ENCODE peak calls at places on chromosome 1, in seven cellular contexts. One of them, this sample, is unnamed.
A peak's percentile ranks its signal among the peaks of the same experiment; 100 is the strongest.

GRCh38 chr1:115671176-115672062 is 29.6 kb downstream of the VANGL1 start:
- DNase-seq in aorta: no peak
- DNase-seq in midbrain: peak; percentile 26
- DNase-seq in CD8-positive, alpha-beta T cell: no peak
- DNase-seq in renal cortical epithelial cell: no peak
- DNase-seq in colonic mucosa: peak; percentile 85
- DNase-seq in activated T-cell treated with anti-CD3 and anti-CD28 coated beads, Interleukin-2, amount 50 U/mL, for 48 hours: no peak
- DNase-seq in this sample: no peak

GRCh38 chr1:1275836-1276235 is 2.2 kb upstream of the UBE2J2 start:
- DNase-seq in aorta: no peak
- DNase-seq in midbrain: no peak
- DNase-seq in CD8-positive, alpha-beta T cell: no peak
- DNase-seq in renal cortical epithelial cell: no peak
- DNase-seq in colonic mucosa: no peak
- DNase-seq in activated T-cell treated with anti-CD3 and anti-CD28 coated beads, Interleukin-2, amount 50 U/mL, for 48 hours: no peak
- DNase-seq in this sample: no peak

GRCh38 chr1:193069748-193070394 is 10.5 kb downstream of the RO60 start:
- DNase-seq in aorta: no peak
- DNase-seq in midbrain: no peak
- DNase-seq in CD8-positive, alpha-beta T cell: no peak
- DNase-seq in renal cortical epithelial cell: peak; percentile 20
- DNase-seq in colonic mucosa: no peak
- DNase-seq in activated T-cell treated with anti-CD3 and anti-CD28 coated beads, Interleukin-2, amount 50 U/mL, for 48 hours: no peak
- DNase-seq in this sample: no peak

GRCh38 chr1:15063783-15064182 is 89.8 kb upstream of the TMEM51 start:
- DNase-seq in aorta: no peak
- DNase-seq in midbrain: no peak
- DNase-seq in CD8-positive, alpha-beta T cell: no peak
- DNase-seq in renal cortical epithelial cell: no peak
- DNase-seq in colonic mucosa: no peak
- DNase-seq in activated T-cell treated with anti-CD3 and anti-CD28 coated beads, Interleukin-2, amount 50 U/mL, for 48 hours: no peak
- DNase-seq in this sample: no peak

GRCh38 chr1:42142894-42143675 is 10.1 kb upstream of the GUCA2B start:
- DNase-seq in aorta: no peak
- DNase-seq in midbrain: no peak
- DNase-seq in CD8-positive, alpha-beta T cell: no peak
- DNase-seq in renal cortical epithelial cell: peak; percentile 24
- DNase-seq in colonic mucosa: no peak
- DNase-seq in activated T-cell treated with anti-CD3 and anti-CD28 coated beads, Interleukin-2, amount 50 U/mL, for 48 hours: no peak
- DNase-seq in this sample: no peak

GRCh38 chr1:236862615-236863211 is 67.6 kb downstream of the MTR start:
- DNase-seq in aorta: no peak
- DNase-seq in midbrain: peak; percentile 13
- DNase-seq in CD8-positive, alpha-beta T cell: no peak
- DNase-seq in renal cortical epithelial cell: peak; percentile 96
- DNase-seq in colonic mucosa: no peak
- DNase-seq in activated T-cell treated with anti-CD3 and anti-CD28 coated beads, Interleukin-2, amount 50 U/mL, for 48 hours: no peak
- DNase-seq in this sample: no peak

GRCh38 chr1:221777434-221778072 is 35.7 kb upstream of the DUSP10 start:
- DNase-seq in aorta: no peak
- DNase-seq in midbrain: no peak
- DNase-seq in CD8-positive, alpha-beta T cell: peak; percentile 55
- DNase-seq in renal cortical epithelial cell: no peak
- DNase-seq in colonic mucosa: no peak
- DNase-seq in activated T-cell treated with anti-CD3 and anti-CD28 coated beads, Interleukin-2, amount 50 U/mL, for 48 hours: no peak
- DNase-seq in this sample: peak; percentile 24

GRCh38 chr1:19622204-19622603 is 21.9 kb upstream of the NBL1 start:
- DNase-seq in aorta: no peak
- DNase-seq in midbrain: no peak
- DNase-seq in CD8-positive, alpha-beta T cell: no peak
- DNase-seq in renal cortical epithelial cell: peak; percentile 85
- DNase-seq in colonic mucosa: no peak
- DNase-seq in activated T-cell treated with anti-CD3 and anti-CD28 coated beads, Interleukin-2, amount 50 U/mL, for 48 hours: no peak
- DNase-seq in this sample: no peak

GRCh38 chr1:7117599-7118281 is 332.5 kb downstream of the CAMTA1 start:
- DNase-seq in aorta: peak; percentile 61
- DNase-seq in midbrain: peak; percentile 21
- DNase-seq in CD8-positive, alpha-beta T cell: no peak
- DNase-seq in renal cortical epithelial cell: peak; percentile 97
- DNase-seq in colonic mucosa: no peak
- DNase-seq in activated T-cell treated with anti-CD3 and anti-CD28 coated beads, Interleukin-2, amount 50 U/mL, for 48 hours: no peak
- DNase-seq in this sample: no peak

GRCh38 chr1:35264035-35264434 is 4.5 kb upstream of the ZMYM4 start:
- DNase-seq in aorta: no peak
- DNase-seq in midbrain: no peak
- DNase-seq in CD8-positive, alpha-beta T cell: no peak
- DNase-seq in renal cortical epithelial cell: no peak
- DNase-seq in colonic mucosa: no peak
- DNase-seq in activated T-cell treated with anti-CD3 and anti-CD28 coated beads, Interleukin-2, amount 50 U/mL, for 48 hours: no peak
- DNase-seq in this sample: no peak

GRCh38 chr1:183461350-183461749 is 10.9 kb upstream of the SMG7 start:
- DNase-seq in aorta: peak; percentile 48
- DNase-seq in midbrain: no peak
- DNase-seq in CD8-positive, alpha-beta T cell: no peak
- DNase-seq in renal cortical epithelial cell: peak; percentile 28
- DNase-seq in colonic mucosa: peak; percentile 58
- DNase-seq in activated T-cell treated with anti-CD3 and anti-CD28 coated beads, Interleukin-2, amount 50 U/mL, for 48 hours: no peak
- DNase-seq in this sample: no peak

GRCh38 chr1:193211539-193211938 is 25.1 kb upstream of the B3GALT2 start:
- DNase-seq in aorta: no peak
- DNase-seq in midbrain: no peak
- DNase-seq in CD8-positive, alpha-beta T cell: no peak
- DNase-seq in renal cortical epithelial cell: peak; percentile 70
- DNase-seq in colonic mucosa: no peak
- DNase-seq in activated T-cell treated with anti-CD3 and anti-CD28 coated beads, Interleukin-2, amount 50 U/mL, for 48 hours: no peak
- DNase-seq in this sample: no peak

GRCh38 chr1:21323091-21323490 is 32.8 kb upstream of the ECE1 start:
- DNase-seq in aorta: no peak
- DNase-seq in midbrain: no peak
- DNase-seq in CD8-positive, alpha-beta T cell: no peak
- DNase-seq in renal cortical epithelial cell: no peak
- DNase-seq in colonic mucosa: no peak
- DNase-seq in activated T-cell treated with anti-CD3 and anti-CD28 coated beads, Interleukin-2, amount 50 U/mL, for 48 hours: no peak
- DNase-seq in this sample: no peak

GRCh38 chr1:39691383-39692151 is at the start of gene HPCAL4:
- DNase-seq in aorta: peak; percentile 88
- DNase-seq in midbrain: peak; percentile 82
- DNase-seq in CD8-positive, alpha-beta T cell: peak; percentile 94
- DNase-seq in renal cortical epithelial cell: peak; percentile 74
- DNase-seq in colonic mucosa: peak; percentile 94
- DNase-seq in activated T-cell treated with anti-CD3 and anti-CD28 coated beads, Interleukin-2, amount 50 U/mL, for 48 hours: peak; percentile 90
- DNase-seq in this sample: peak; percentile 86

GRCh38 chr1:39230261-39231190 is 26.0 kb downstream of the MACF1 start:
- DNase-seq in aorta: no peak
- DNase-seq in midbrain: peak; percentile 19
- DNase-seq in CD8-positive, alpha-beta T cell: no peak
- DNase-seq in renal cortical epithelial cell: peak; percentile 50
- DNase-seq in colonic mucosa: no peak
- DNase-seq in activated T-cell treated with anti-CD3 and anti-CD28 coated beads, Interleukin-2, amount 50 U/mL, for 48 hours: no peak
- DNase-seq in this sample: no peak

GRCh38 chr1:7770620-7770938 is 517 bp upstream of the VAMP3 start:
- DNase-seq in aorta: no peak
- DNase-seq in midbrain: no peak
- DNase-seq in CD8-positive, alpha-beta T cell: no peak
- DNase-seq in renal cortical epithelial cell: peak; percentile 13
- DNase-seq in colonic mucosa: no peak
- DNase-seq in activated T-cell treated with anti-CD3 and anti-CD28 coated beads, Interleukin-2, amount 50 U/mL, for 48 hours: no peak
- DNase-seq in this sample: no peak

GRCh38 chr1:85225624-85226380 is 25.0 kb upstream of the SYDE2 start:
- DNase-seq in aorta: no peak
- DNase-seq in midbrain: no peak
- DNase-seq in CD8-positive, alpha-beta T cell: no peak
- DNase-seq in renal cortical epithelial cell: no peak
- DNase-seq in colonic mucosa: no peak
- DNase-seq in activated T-cell treated with anti-CD3 and anti-CD28 coated beads, Interleukin-2, amount 50 U/mL, for 48 hours: no peak
- DNase-seq in this sample: no peak

GRCh38 chr1:113756461-113756860 is 2.8 kb downstream of the PHTF1 start:
- DNase-seq in aorta: no peak
- DNase-seq in midbrain: no peak
- DNase-seq in CD8-positive, alpha-beta T cell: no peak
- DNase-seq in renal cortical epithelial cell: no peak
- DNase-seq in colonic mucosa: no peak
- DNase-seq in activated T-cell treated with anti-CD3 and anti-CD28 coated beads, Interleukin-2, amount 50 U/mL, for 48 hours: no peak
- DNase-seq in this sample: no peak

GRCh38 chr1:54543729-54544496 is 4.1 kb upstream of the ACOT11 start:
- DNase-seq in aorta: no peak
- DNase-seq in midbrain: no peak
- DNase-seq in CD8-positive, alpha-beta T cell: no peak
- DNase-seq in renal cortical epithelial cell: no peak
- DNase-seq in colonic mucosa: no peak
- DNase-seq in activated T-cell treated with anti-CD3 and anti-CD28 coated beads, Interleukin-2, amount 50 U/mL, for 48 hours: no peak
- DNase-seq in this sample: no peak

GRCh38 chr1:229105822-229106525 is 164.9 kb upstream of the RAB4A start:
- DNase-seq in aorta: no peak
- DNase-seq in midbrain: no peak
- DNase-seq in CD8-positive, alpha-beta T cell: no peak
- DNase-seq in renal cortical epithelial cell: no peak
- DNase-seq in colonic mucosa: no peak
- DNase-seq in activated T-cell treated with anti-CD3 and anti-CD28 coated beads, Interleukin-2, amount 50 U/mL, for 48 hours: no peak
- DNase-seq in this sample: no peak

GRCh38 chr1:89826594-89826993 is 5.8 kb downstream of the LRRC8D start:
- DNase-seq in aorta: no peak
- DNase-seq in midbrain: no peak
- DNase-seq in CD8-positive, alpha-beta T cell: no peak
- DNase-seq in renal cortical epithelial cell: peak; percentile 90
- DNase-seq in colonic mucosa: no peak
- DNase-seq in activated T-cell treated with anti-CD3 and anti-CD28 coated beads, Interleukin-2, amount 50 U/mL, for 48 hours: no peak
- DNase-seq in this sample: no peak

GRCh38 chr1:232767381-232768074 is 37.7 kb upstream of the MAP10 start:
- DNase-seq in aorta: peak; percentile 55
- DNase-seq in midbrain: no peak
- DNase-seq in CD8-positive, alpha-beta T cell: no peak
- DNase-seq in renal cortical epithelial cell: peak; percentile 95
- DNase-seq in colonic mucosa: peak; percentile 90
- DNase-seq in activated T-cell treated with anti-CD3 and anti-CD28 coated beads, Interleukin-2, amount 50 U/mL, for 48 hours: no peak
- DNase-seq in this sample: no peak

GRCh38 chr1:218259800-218260199 is 25.3 kb upstream of the RRP15 start:
- DNase-seq in aorta: no peak
- DNase-seq in midbrain: no peak
- DNase-seq in CD8-positive, alpha-beta T cell: no peak
- DNase-seq in renal cortical epithelial cell: no peak
- DNase-seq in colonic mucosa: no peak
- DNase-seq in activated T-cell treated with anti-CD3 and anti-CD28 coated beads, Interleukin-2, amount 50 U/mL, for 48 hours: no peak
- DNase-seq in this sample: no peak

This sample was measured in T-helper 1 cell.